ENCODE peak calls at places on chromosome 14, in six cellular contexts. One of them, this sample, is unnamed.

GRCh38 chr14:92224348-92224954 is 98.5 kb upstream of the SLC24A4 start:
- DNase-seq in A549: no peak
- DNase-seq in stimulated activated CD4-positive, alpha-beta T cell treated with anti-CD3 and anti-CD28 coated beads, Interleukin-2, amount 100 ng/mL, for 48 hours: no peak
- DNase-seq in CD8-positive, alpha-beta memory T cell: no peak
- DNase-seq in heart right ventricle: no peak
- DNase-seq in cerebellum: no peak
- DNase-seq in this sample: no peak

GRCh38 chr14:39050389-39050788 is 52.6 kb downstream of the SEC23A start:
- DNase-seq in cerebellum: no peak
- DNase-seq in heart right ventricle: no peak
- DNase-seq in A549: no peak
- DNase-seq in stimulated activated CD4-positive, alpha-beta T cell treated with anti-CD3 and anti-CD28 coated beads, Interleukin-2, amount 100 ng/mL, for 48 hours: no peak
- DNase-seq in CD8-positive, alpha-beta memory T cell: no peak
- DNase-seq in this sample: peak; percentile 51

GRCh38 chr14:68232643-68233055 is 413.1 kb downstream of the RAD51B start:
- DNase-seq in CD8-positive, alpha-beta memory T cell: no peak
- DNase-seq in cerebellum: no peak
- DNase-seq in A549: peak; percentile 77
- DNase-seq in stimulated activated CD4-positive, alpha-beta T cell treated with anti-CD3 and anti-CD28 coated beads, Interleukin-2, amount 100 ng/mL, for 48 hours: peak; percentile 16
- DNase-seq in heart right ventricle: peak; percentile 86
- DNase-seq in this sample: no peak

GRCh38 chr14:100440758-100441203 is 117.6 kb downstream of the SLC25A47 start:
- DNase-seq in cerebellum: peak; percentile 67
- DNase-seq in CD8-positive, alpha-beta memory T cell: no peak
- DNase-seq in stimulated activated CD4-positive, alpha-beta T cell treated with anti-CD3 and anti-CD28 coated beads, Interleukin-2, amount 100 ng/mL, for 48 hours: no peak
- DNase-seq in A549: no peak
- DNase-seq in heart right ventricle: no peak
- DNase-seq in this sample: no peak

GRCh38 chr14:95530461-95531170 is 4.2 kb upstream of the GLRX5 start:
- DNase-seq in heart right ventricle: no peak
- DNase-seq in CD8-positive, alpha-beta memory T cell: no peak
- DNase-seq in A549: no peak
- DNase-seq in cerebellum: no peak
- DNase-seq in stimulated activated CD4-positive, alpha-beta T cell treated with anti-CD3 and anti-CD28 coated beads, Interleukin-2, amount 100 ng/mL, for 48 hours: no peak
- DNase-seq in this sample: peak; percentile 46

GRCh38 chr14:101959277-101959676 is 5.1 kb upstream of the DYNC1H1 start:
- DNase-seq in heart right ventricle: no peak
- DNase-seq in stimulated activated CD4-positive, alpha-beta T cell treated with anti-CD3 and anti-CD28 coated beads, Interleukin-2, amount 100 ng/mL, for 48 hours: no peak
- DNase-seq in A549: no peak
- DNase-seq in cerebellum: no peak
- DNase-seq in CD8-positive, alpha-beta memory T cell: no peak
- DNase-seq in this sample: no peak

GRCh38 chr14:50452285-50452684 is 55.6 kb upstream of the CDKL1 start:
- DNase-seq in heart right ventricle: no peak
- DNase-seq in cerebellum: no peak
- DNase-seq in A549: no peak
- DNase-seq in stimulated activated CD4-positive, alpha-beta T cell treated with anti-CD3 and anti-CD28 coated beads, Interleukin-2, amount 100 ng/mL, for 48 hours: no peak
- DNase-seq in CD8-positive, alpha-beta memory T cell: no peak
- DNase-seq in this sample: no peak

GRCh38 chr14:92997343-92998061 is 74.6 kb downstream of the CHGA start:
- DNase-seq in stimulated activated CD4-positive, alpha-beta T cell treated with anti-CD3 and anti-CD28 coated beads, Interleukin-2, amount 100 ng/mL, for 48 hours: no peak
- DNase-seq in cerebellum: no peak
- DNase-seq in CD8-positive, alpha-beta memory T cell: no peak
- DNase-seq in heart right ventricle: no peak
- DNase-seq in A549: no peak
- DNase-seq in this sample: no peak

GRCh38 chr14:90398841-90399540 is 2.2 kb downstream of the CALM1 start:
- DNase-seq in A549: no peak
- DNase-seq in heart right ventricle: no peak
- DNase-seq in stimulated activated CD4-positive, alpha-beta T cell treated with anti-CD3 and anti-CD28 coated beads, Interleukin-2, amount 100 ng/mL, for 48 hours: no peak
- DNase-seq in CD8-positive, alpha-beta memory T cell: no peak
- DNase-seq in cerebellum: no peak
- DNase-seq in this sample: no peak

GRCh38 chr14:34699873-34700621 is 14.3 kb downstream of the CFL2 start:
- DNase-seq in heart right ventricle: no peak
- DNase-seq in CD8-positive, alpha-beta memory T cell: no peak
- DNase-seq in A549: peak; percentile 65
- DNase-seq in cerebellum: no peak
- DNase-seq in stimulated activated CD4-positive, alpha-beta T cell treated with anti-CD3 and anti-CD28 coated beads, Interleukin-2, amount 100 ng/mL, for 48 hours: no peak
- DNase-seq in this sample: no peak

GRCh38 chr14:30034049-30034635 is 106.5 kb upstream of the PRKD1 start:
- DNase-seq in A549: no peak
- DNase-seq in heart right ventricle: no peak
- DNase-seq in cerebellum: no peak
- DNase-seq in stimulated activated CD4-positive, alpha-beta T cell treated with anti-CD3 and anti-CD28 coated beads, Interleukin-2, amount 100 ng/mL, for 48 hours: no peak
- DNase-seq in CD8-positive, alpha-beta memory T cell: no peak
- DNase-seq in this sample: no peak

GRCh38 chr14:65720743-65721142 is 308.2 kb downstream of the FUT8 start:
- DNase-seq in CD8-positive, alpha-beta memory T cell: no peak
- DNase-seq in stimulated activated CD4-positive, alpha-beta T cell treated with anti-CD3 and anti-CD28 coated beads, Interleukin-2, amount 100 ng/mL, for 48 hours: no peak
- DNase-seq in heart right ventricle: no peak
- DNase-seq in cerebellum: no peak
- DNase-seq in A549: no peak
- DNase-seq in this sample: no peak

GRCh38 chr14:81991998-81992397 is 458.3 kb upstream of the SEL1L start:
- DNase-seq in cerebellum: no peak
- DNase-seq in stimulated activated CD4-positive, alpha-beta T cell treated with anti-CD3 and anti-CD28 coated beads, Interleukin-2, amount 100 ng/mL, for 48 hours: no peak
- DNase-seq in CD8-positive, alpha-beta memory T cell: no peak
- DNase-seq in A549: no peak
- DNase-seq in heart right ventricle: no peak
- DNase-seq in this sample: no peak

GRCh38 chr14:102500190-102500661 is 9.3 kb downstream of the ANKRD9 start:
- DNase-seq in cerebellum: peak; percentile 74
- DNase-seq in stimulated activated CD4-positive, alpha-beta T cell treated with anti-CD3 and anti-CD28 coated beads, Interleukin-2, amount 100 ng/mL, for 48 hours: no peak
- DNase-seq in A549: no peak
- DNase-seq in CD8-positive, alpha-beta memory T cell: no peak
- DNase-seq in heart right ventricle: peak; percentile 80
- DNase-seq in this sample: no peak

GRCh38 chr14:95478309-95478708 is 38.1 kb downstream of the SYNE3 start:
- DNase-seq in stimulated activated CD4-positive, alpha-beta T cell treated with anti-CD3 and anti-CD28 coated beads, Interleukin-2, amount 100 ng/mL, for 48 hours: no peak
- DNase-seq in heart right ventricle: no peak
- DNase-seq in cerebellum: no peak
- DNase-seq in A549: no peak
- DNase-seq in CD8-positive, alpha-beta memory T cell: no peak
- DNase-seq in this sample: no peak

GRCh38 chr14:53306267-53306721 is 153.2 kb upstream of the DDHD1 start:
- DNase-seq in stimulated activated CD4-positive, alpha-beta T cell treated with anti-CD3 and anti-CD28 coated beads, Interleukin-2, amount 100 ng/mL, for 48 hours: peak; percentile 46
- DNase-seq in heart right ventricle: peak; percentile 67
- DNase-seq in cerebellum: peak; percentile 73
- DNase-seq in A549: peak; percentile 47
- DNase-seq in CD8-positive, alpha-beta memory T cell: peak; percentile 27
- DNase-seq in this sample: peak; percentile 47

GRCh38 chr14:71290960-71291466 is 383.8 kb downstream of the PCNX1 start:
- DNase-seq in cerebellum: no peak
- DNase-seq in heart right ventricle: no peak
- DNase-seq in CD8-positive, alpha-beta memory T cell: no peak
- DNase-seq in A549: peak; percentile 7
- DNase-seq in stimulated activated CD4-positive, alpha-beta T cell treated with anti-CD3 and anti-CD28 coated beads, Interleukin-2, amount 100 ng/mL, for 48 hours: peak; percentile 34
- DNase-seq in this sample: no peak

GRCh38 chr14:93709249-93709648 is 79.0 kb downstream of the PRIMA1 start:
- DNase-seq in CD8-positive, alpha-beta memory T cell: no peak
- DNase-seq in A549: no peak
- DNase-seq in cerebellum: no peak
- DNase-seq in heart right ventricle: no peak
- DNase-seq in stimulated activated CD4-positive, alpha-beta T cell treated with anti-CD3 and anti-CD28 coated beads, Interleukin-2, amount 100 ng/mL, for 48 hours: no peak
- DNase-seq in this sample: no peak

GRCh38 chr14:81529391-81529790 is 4.3 kb downstream of the SEL1L start:
- DNase-seq in cerebellum: no peak
- DNase-seq in A549: no peak
- DNase-seq in CD8-positive, alpha-beta memory T cell: no peak
- DNase-seq in heart right ventricle: no peak
- DNase-seq in stimulated activated CD4-positive, alpha-beta T cell treated with anti-CD3 and anti-CD28 coated beads, Interleukin-2, amount 100 ng/mL, for 48 hours: no peak
- DNase-seq in this sample: no peak

GRCh38 chr14:64726585-64726890 is 22.3 kb downstream of the PLEKHG3 start:
- DNase-seq in CD8-positive, alpha-beta memory T cell: no peak
- DNase-seq in heart right ventricle: no peak
- DNase-seq in stimulated activated CD4-positive, alpha-beta T cell treated with anti-CD3 and anti-CD28 coated beads, Interleukin-2, amount 100 ng/mL, for 48 hours: no peak
- DNase-seq in cerebellum: no peak
- DNase-seq in A549: peak; percentile 82
- DNase-seq in this sample: peak; percentile 86

GRCh38 chr14:51073751-51074150 is 21.2 kb downstream of the TRIM9 start:
- DNase-seq in heart right ventricle: no peak
- DNase-seq in CD8-positive, alpha-beta memory T cell: no peak
- DNase-seq in A549: no peak
- DNase-seq in cerebellum: no peak
- DNase-seq in stimulated activated CD4-positive, alpha-beta T cell treated with anti-CD3 and anti-CD28 coated beads, Interleukin-2, amount 100 ng/mL, for 48 hours: no peak
- DNase-seq in this sample: no peak

This sample was measured in Caco-2.